ENCODE peak calls at places on chromosome 22, in eight cellular contexts. One of them, this sample, is unnamed.

GRCh38 chr22:21444701-21445436 is 22.3 kb upstream of the TMEM191C start:
- DNase-seq in KG1: no peak
- DNase-seq in T-helper 1 cell: no peak
- DNase-seq in CD8-positive, alpha-beta memory T cell: no peak
- DNase-seq in ACHN: no peak
- DNase-seq in Peyer's patch: peak; percentile 37
- DNase-seq in chondrocyte: peak; percentile 93
- DNase-seq in natural killer cell treated with Interleukin-12 subunit alpha and Interleukin-12 subunit beta and Interleukin-15 and Interleukin-18, amount 100 ng/mL, for 72 hours: peak; percentile 53
- DNase-seq in this sample: no peak

GRCh38 chr22:23218867-23219251 is 38.5 kb downstream of the BCR start:
- DNase-seq in ACHN: no peak
- DNase-seq in CD8-positive, alpha-beta memory T cell: no peak
- DNase-seq in chondrocyte: peak; percentile 79
- DNase-seq in KG1: no peak
- DNase-seq in T-helper 1 cell: no peak
- DNase-seq in natural killer cell treated with Interleukin-12 subunit alpha and Interleukin-12 subunit beta and Interleukin-15 and Interleukin-18, amount 100 ng/mL, for 72 hours: peak; percentile 63
- DNase-seq in Peyer's patch: peak; percentile 57
- DNase-seq in this sample: no peak

GRCh38 chr22:42959472-42960145 is 55.3 kb downstream of the PACSIN2 start:
- DNase-seq in KG1: no peak
- DNase-seq in ACHN: peak; percentile 87
- DNase-seq in T-helper 1 cell: no peak
- DNase-seq in natural killer cell treated with Interleukin-12 subunit alpha and Interleukin-12 subunit beta and Interleukin-15 and Interleukin-18, amount 100 ng/mL, for 72 hours: no peak
- DNase-seq in Peyer's patch: peak; percentile 77
- DNase-seq in CD8-positive, alpha-beta memory T cell: no peak
- DNase-seq in chondrocyte: no peak
- DNase-seq in this sample: no peak

GRCh38 chr22:20319041-20319744 is 667 bp downstream of the DGCR6L start:
- DNase-seq in chondrocyte: no peak
- DNase-seq in ACHN: peak; percentile 6
- DNase-seq in KG1: no peak
- DNase-seq in natural killer cell treated with Interleukin-12 subunit alpha and Interleukin-12 subunit beta and Interleukin-15 and Interleukin-18, amount 100 ng/mL, for 72 hours: peak; percentile 50
- DNase-seq in Peyer's patch: peak; percentile 45
- DNase-seq in T-helper 1 cell: no peak
- DNase-seq in CD8-positive, alpha-beta memory T cell: no peak
- DNase-seq in this sample: no peak

GRCh38 chr22:50710221-50710620 is 27.8 kb upstream of the ACR start:
- DNase-seq in T-helper 1 cell: no peak
- DNase-seq in Peyer's patch: no peak
- DNase-seq in CD8-positive, alpha-beta memory T cell: no peak
- DNase-seq in natural killer cell treated with Interleukin-12 subunit alpha and Interleukin-12 subunit beta and Interleukin-15 and Interleukin-18, amount 100 ng/mL, for 72 hours: no peak
- DNase-seq in chondrocyte: peak; percentile 56
- DNase-seq in ACHN: no peak
- DNase-seq in KG1: no peak
- DNase-seq in this sample: no peak

GRCh38 chr22:50184004-50184461 is 1.7 kb upstream of the TRABD start:
- DNase-seq in T-helper 1 cell: no peak
- DNase-seq in KG1: no peak
- DNase-seq in Peyer's patch: peak; percentile 81
- DNase-seq in natural killer cell treated with Interleukin-12 subunit alpha and Interleukin-12 subunit beta and Interleukin-15 and Interleukin-18, amount 100 ng/mL, for 72 hours: no peak
- DNase-seq in CD8-positive, alpha-beta memory T cell: no peak
- DNase-seq in ACHN: peak; percentile 35
- DNase-seq in chondrocyte: no peak
- DNase-seq in this sample: no peak

GRCh38 chr22:42462016-42462415 is 29.8 kb upstream of the NFAM1 start:
- DNase-seq in CD8-positive, alpha-beta memory T cell: no peak
- DNase-seq in KG1: no peak
- DNase-seq in ACHN: no peak
- DNase-seq in chondrocyte: no peak
- DNase-seq in natural killer cell treated with Interleukin-12 subunit alpha and Interleukin-12 subunit beta and Interleukin-15 and Interleukin-18, amount 100 ng/mL, for 72 hours: no peak
- DNase-seq in T-helper 1 cell: no peak
- DNase-seq in Peyer's patch: no peak
- DNase-seq in this sample: no peak

GRCh38 chr22:46121079-46121478 is 29.2 kb upstream of the PPARA start:
- DNase-seq in natural killer cell treated with Interleukin-12 subunit alpha and Interleukin-12 subunit beta and Interleukin-15 and Interleukin-18, amount 100 ng/mL, for 72 hours: no peak
- DNase-seq in CD8-positive, alpha-beta memory T cell: no peak
- DNase-seq in T-helper 1 cell: no peak
- DNase-seq in KG1: no peak
- DNase-seq in ACHN: no peak
- DNase-seq in Peyer's patch: no peak
- DNase-seq in chondrocyte: no peak
- DNase-seq in this sample: no peak

GRCh38 chr22:41638124-41638523 is 17.0 kb downstream of the XRCC6 start:
- DNase-seq in T-helper 1 cell: no peak
- DNase-seq in CD8-positive, alpha-beta memory T cell: no peak
- DNase-seq in chondrocyte: no peak
- DNase-seq in KG1: no peak
- DNase-seq in Peyer's patch: no peak
- DNase-seq in ACHN: no peak
- DNase-seq in natural killer cell treated with Interleukin-12 subunit alpha and Interleukin-12 subunit beta and Interleukin-15 and Interleukin-18, amount 100 ng/mL, for 72 hours: no peak
- DNase-seq in this sample: no peak

GRCh38 chr22:46796566-46797195 is 34.2 kb downstream of the TBC1D22A start:
- DNase-seq in natural killer cell treated with Interleukin-12 subunit alpha and Interleukin-12 subunit beta and Interleukin-15 and Interleukin-18, amount 100 ng/mL, for 72 hours: no peak
- DNase-seq in ACHN: no peak
- DNase-seq in KG1: no peak
- DNase-seq in chondrocyte: no peak
- DNase-seq in T-helper 1 cell: no peak
- DNase-seq in Peyer's patch: peak; percentile 40
- DNase-seq in CD8-positive, alpha-beta memory T cell: no peak
- DNase-seq in this sample: no peak

GRCh38 chr22:23152238-23153114 is 7.2 kb downstream of the RAB36 start:
- DNase-seq in KG1: no peak
- DNase-seq in T-helper 1 cell: no peak
- DNase-seq in chondrocyte: no peak
- DNase-seq in Peyer's patch: peak; percentile 63
- DNase-seq in CD8-positive, alpha-beta memory T cell: no peak
- DNase-seq in natural killer cell treated with Interleukin-12 subunit alpha and Interleukin-12 subunit beta and Interleukin-15 and Interleukin-18, amount 100 ng/mL, for 72 hours: no peak
- DNase-seq in ACHN: no peak
- DNase-seq in this sample: no peak

GRCh38 chr22:36323182-36323854 is 64.4 kb downstream of the MYH9 start:
- DNase-seq in Peyer's patch: peak; percentile 64
- DNase-seq in chondrocyte: no peak
- DNase-seq in CD8-positive, alpha-beta memory T cell: no peak
- DNase-seq in natural killer cell treated with Interleukin-12 subunit alpha and Interleukin-12 subunit beta and Interleukin-15 and Interleukin-18, amount 100 ng/mL, for 72 hours: no peak
- DNase-seq in ACHN: no peak
- DNase-seq in T-helper 1 cell: no peak
- DNase-seq in KG1: no peak
- DNase-seq in this sample: no peak

GRCh38 chr22:36334081-36334831 is 53.5 kb downstream of the MYH9 start:
- DNase-seq in KG1: no peak
- DNase-seq in natural killer cell treated with Interleukin-12 subunit alpha and Interleukin-12 subunit beta and Interleukin-15 and Interleukin-18, amount 100 ng/mL, for 72 hours: no peak
- DNase-seq in T-helper 1 cell: no peak
- DNase-seq in CD8-positive, alpha-beta memory T cell: peak; percentile 45
- DNase-seq in chondrocyte: no peak
- DNase-seq in Peyer's patch: no peak
- DNase-seq in ACHN: no peak
- DNase-seq in this sample: no peak

GRCh38 chr22:46008291-46008690 is 31.3 kb upstream of the WNT7B start:
- DNase-seq in Peyer's patch: no peak
- DNase-seq in chondrocyte: no peak
- DNase-seq in KG1: no peak
- DNase-seq in T-helper 1 cell: no peak
- DNase-seq in ACHN: no peak
- DNase-seq in CD8-positive, alpha-beta memory T cell: no peak
- DNase-seq in natural killer cell treated with Interleukin-12 subunit alpha and Interleukin-12 subunit beta and Interleukin-15 and Interleukin-18, amount 100 ng/mL, for 72 hours: no peak
- DNase-seq in this sample: no peak

GRCh38 chr22:45170001-45170466 is 6.3 kb downstream of the NUP50 start:
- DNase-seq in chondrocyte: no peak
- DNase-seq in ACHN: no peak
- DNase-seq in T-helper 1 cell: no peak
- DNase-seq in Peyer's patch: no peak
- DNase-seq in CD8-positive, alpha-beta memory T cell: peak; percentile 19
- DNase-seq in natural killer cell treated with Interleukin-12 subunit alpha and Interleukin-12 subunit beta and Interleukin-15 and Interleukin-18, amount 100 ng/mL, for 72 hours: no peak
- DNase-seq in KG1: no peak
- DNase-seq in this sample: no peak

GRCh38 chr22:32564170-32565001 is 89.8 kb downstream of the FBXO7 start:
- DNase-seq in chondrocyte: no peak
- DNase-seq in CD8-positive, alpha-beta memory T cell: no peak
- DNase-seq in T-helper 1 cell: no peak
- DNase-seq in KG1: no peak
- DNase-seq in Peyer's patch: peak; percentile 25
- DNase-seq in ACHN: peak; percentile 3
- DNase-seq in natural killer cell treated with Interleukin-12 subunit alpha and Interleukin-12 subunit beta and Interleukin-15 and Interleukin-18, amount 100 ng/mL, for 72 hours: no peak
- DNase-seq in this sample: no peak

GRCh38 chr22:27518583-27519437 is 282.7 kb downstream of the MN1 start:
- DNase-seq in natural killer cell treated with Interleukin-12 subunit alpha and Interleukin-12 subunit beta and Interleukin-15 and Interleukin-18, amount 100 ng/mL, for 72 hours: no peak
- DNase-seq in T-helper 1 cell: no peak
- DNase-seq in chondrocyte: no peak
- DNase-seq in KG1: no peak
- DNase-seq in ACHN: no peak
- DNase-seq in CD8-positive, alpha-beta memory T cell: no peak
- DNase-seq in Peyer's patch: no peak
- DNase-seq in this sample: no peak

GRCh38 chr22:36397081-36397766 is 9.5 kb upstream of the MYH9 start:
- DNase-seq in KG1: no peak
- DNase-seq in ACHN: peak; percentile 52
- DNase-seq in chondrocyte: no peak
- DNase-seq in T-helper 1 cell: no peak
- DNase-seq in CD8-positive, alpha-beta memory T cell: no peak
- DNase-seq in Peyer's patch: no peak
- DNase-seq in natural killer cell treated with Interleukin-12 subunit alpha and Interleukin-12 subunit beta and Interleukin-15 and Interleukin-18, amount 100 ng/mL, for 72 hours: no peak
- DNase-seq in this sample: no peak

GRCh38 chr22:50304528-50305392 is 2.7 kb downstream of the PLXNB2 start:
- DNase-seq in Peyer's patch: peak; percentile 63
- DNase-seq in natural killer cell treated with Interleukin-12 subunit alpha and Interleukin-12 subunit beta and Interleukin-15 and Interleukin-18, amount 100 ng/mL, for 72 hours: no peak
- DNase-seq in CD8-positive, alpha-beta memory T cell: no peak
- DNase-seq in ACHN: peak; percentile 45
- DNase-seq in T-helper 1 cell: no peak
- DNase-seq in chondrocyte: no peak
- DNase-seq in KG1: no peak
- DNase-seq in this sample: no peak